ENCODE peak calls at places on chromosomes 13 and 19, in ten cellular contexts. One of them, this sample, is unnamed.

GRCh38 chr13:40479196-40479845 is 187.1 kb downstream of the FOXO1 start:
- DNase-seq in AG09309: no peak
- DNase-seq in GM06990: no peak
- DNase-seq in activated T-cell treated with anti-CD3 and anti-CD28 coated beads, Interleukin-2, amount 50 U/mL, for 4 hours: no peak
- DNase-seq in A549: no peak
- DNase-seq in effector CD8-positive, alpha-beta T cell: no peak
- DNase-seq in mesenchymal stem cell: no peak
- DNase-seq in GM03348: no peak
- DNase-seq in stimulated activated CD8-positive, alpha-beta memory T cell treated with anti-CD3 and anti-CD28 coated beads, Interleukin-2, amount 100 ng/mL, for 1 hour: no peak
- DNase-seq in EH: no peak
- DNase-seq in this sample: no peak

GRCh38 chr19:4722671-4723464 is 774 bp downstream of the DPP9 start:
- DNase-seq in AG09309: peak; percentile 56
- DNase-seq in GM06990: no peak
- DNase-seq in activated T-cell treated with anti-CD3 and anti-CD28 coated beads, Interleukin-2, amount 50 U/mL, for 4 hours: no peak
- DNase-seq in A549: no peak
- DNase-seq in effector CD8-positive, alpha-beta T cell: no peak
- DNase-seq in mesenchymal stem cell: peak; percentile 37
- DNase-seq in GM03348: peak; percentile 93
- DNase-seq in stimulated activated CD8-positive, alpha-beta memory T cell treated with anti-CD3 and anti-CD28 coated beads, Interleukin-2, amount 100 ng/mL, for 1 hour: no peak
- DNase-seq in EH: peak; percentile 68
- DNase-seq in this sample: no peak

GRCh38 chr19:7729211-7729610 is 2.7 kb downstream of the CLEC4G start:
- DNase-seq in AG09309: no peak
- DNase-seq in GM06990: no peak
- DNase-seq in activated T-cell treated with anti-CD3 and anti-CD28 coated beads, Interleukin-2, amount 50 U/mL, for 4 hours: no peak
- DNase-seq in A549: no peak
- DNase-seq in effector CD8-positive, alpha-beta T cell: no peak
- DNase-seq in mesenchymal stem cell: no peak
- DNase-seq in GM03348: no peak
- DNase-seq in stimulated activated CD8-positive, alpha-beta memory T cell treated with anti-CD3 and anti-CD28 coated beads, Interleukin-2, amount 100 ng/mL, for 1 hour: no peak
- DNase-seq in EH: no peak
- DNase-seq in this sample: no peak

GRCh38 chr13:40517486-40518311 is 148.7 kb downstream of the FOXO1 start:
- DNase-seq in AG09309: no peak
- DNase-seq in GM06990: peak; percentile 43
- DNase-seq in activated T-cell treated with anti-CD3 and anti-CD28 coated beads, Interleukin-2, amount 50 U/mL, for 4 hours: no peak
- DNase-seq in A549: no peak
- DNase-seq in effector CD8-positive, alpha-beta T cell: no peak
- DNase-seq in mesenchymal stem cell: no peak
- DNase-seq in GM03348: no peak
- DNase-seq in stimulated activated CD8-positive, alpha-beta memory T cell treated with anti-CD3 and anti-CD28 coated beads, Interleukin-2, amount 100 ng/mL, for 1 hour: no peak
- DNase-seq in EH: no peak
- DNase-seq in this sample: no peak

GRCh38 chr19:49847731-49848696 is 2.9 kb upstream of the PTOV1 start:
- DNase-seq in AG09309: peak; percentile 80
- DNase-seq in GM06990: no peak
- DNase-seq in activated T-cell treated with anti-CD3 and anti-CD28 coated beads, Interleukin-2, amount 50 U/mL, for 4 hours: no peak
- DNase-seq in A549: no peak
- DNase-seq in effector CD8-positive, alpha-beta T cell: no peak
- DNase-seq in mesenchymal stem cell: peak; percentile 94
- DNase-seq in GM03348: peak; percentile 41
- DNase-seq in stimulated activated CD8-positive, alpha-beta memory T cell treated with anti-CD3 and anti-CD28 coated beads, Interleukin-2, amount 100 ng/mL, for 1 hour: no peak
- DNase-seq in EH: peak; percentile 95
- DNase-seq in this sample: no peak

GRCh38 chr13:75372923-75373841 is 108.8 kb downstream of the TBC1D4 start:
- DNase-seq in AG09309: no peak
- DNase-seq in GM06990: no peak
- DNase-seq in activated T-cell treated with anti-CD3 and anti-CD28 coated beads, Interleukin-2, amount 50 U/mL, for 4 hours: no peak
- DNase-seq in A549: no peak
- DNase-seq in effector CD8-positive, alpha-beta T cell: no peak
- DNase-seq in mesenchymal stem cell: no peak
- DNase-seq in GM03348: no peak
- DNase-seq in stimulated activated CD8-positive, alpha-beta memory T cell treated with anti-CD3 and anti-CD28 coated beads, Interleukin-2, amount 100 ng/mL, for 1 hour: no peak
- DNase-seq in EH: no peak
- DNase-seq in this sample: no peak

GRCh38 chr19:49984491-49984890 is 23.5 kb upstream of the SIGLEC11 start:
- DNase-seq in AG09309: no peak
- DNase-seq in GM06990: no peak
- DNase-seq in activated T-cell treated with anti-CD3 and anti-CD28 coated beads, Interleukin-2, amount 50 U/mL, for 4 hours: no peak
- DNase-seq in A549: no peak
- DNase-seq in effector CD8-positive, alpha-beta T cell: no peak
- DNase-seq in mesenchymal stem cell: no peak
- DNase-seq in GM03348: no peak
- DNase-seq in stimulated activated CD8-positive, alpha-beta memory T cell treated with anti-CD3 and anti-CD28 coated beads, Interleukin-2, amount 100 ng/mL, for 1 hour: no peak
- DNase-seq in EH: no peak
- DNase-seq in this sample: no peak

GRCh38 chr13:97853550-97853949 is 99.9 kb upstream of the IPO5 start:
- DNase-seq in AG09309: no peak
- DNase-seq in GM06990: no peak
- DNase-seq in activated T-cell treated with anti-CD3 and anti-CD28 coated beads, Interleukin-2, amount 50 U/mL, for 4 hours: no peak
- DNase-seq in A549: no peak
- DNase-seq in effector CD8-positive, alpha-beta T cell: no peak
- DNase-seq in mesenchymal stem cell: no peak
- DNase-seq in GM03348: peak; percentile 47
- DNase-seq in stimulated activated CD8-positive, alpha-beta memory T cell treated with anti-CD3 and anti-CD28 coated beads, Interleukin-2, amount 100 ng/mL, for 1 hour: no peak
- DNase-seq in EH: peak; percentile 49
- DNase-seq in this sample: no peak

GRCh38 chr19:3276341-3276799 is 51.9 kb downstream of the CELF5 start:
- DNase-seq in AG09309: no peak
- DNase-seq in GM06990: no peak
- DNase-seq in activated T-cell treated with anti-CD3 and anti-CD28 coated beads, Interleukin-2, amount 50 U/mL, for 4 hours: peak; percentile 47
- DNase-seq in A549: peak; percentile 83
- DNase-seq in effector CD8-positive, alpha-beta T cell: peak; percentile 66
- DNase-seq in mesenchymal stem cell: no peak
- DNase-seq in GM03348: no peak
- DNase-seq in stimulated activated CD8-positive, alpha-beta memory T cell treated with anti-CD3 and anti-CD28 coated beads, Interleukin-2, amount 100 ng/mL, for 1 hour: no peak
- DNase-seq in EH: no peak
- DNase-seq in this sample: no peak

GRCh38 chr13:80550856-80551532 is 210.1 kb upstream of the SPRY2 start:
- DNase-seq in AG09309: no peak
- DNase-seq in GM06990: no peak
- DNase-seq in activated T-cell treated with anti-CD3 and anti-CD28 coated beads, Interleukin-2, amount 50 U/mL, for 4 hours: no peak
- DNase-seq in A549: no peak
- DNase-seq in effector CD8-positive, alpha-beta T cell: no peak
- DNase-seq in mesenchymal stem cell: no peak
- DNase-seq in GM03348: no peak
- DNase-seq in stimulated activated CD8-positive, alpha-beta memory T cell treated with anti-CD3 and anti-CD28 coated beads, Interleukin-2, amount 100 ng/mL, for 1 hour: no peak
- DNase-seq in EH: no peak
- DNase-seq in this sample: no peak

GRCh38 chr13:46339035-46339666 is 47.9 kb downstream of the RUBCNL start:
- DNase-seq in AG09309: no peak
- DNase-seq in GM06990: peak; percentile 33
- DNase-seq in activated T-cell treated with anti-CD3 and anti-CD28 coated beads, Interleukin-2, amount 50 U/mL, for 4 hours: no peak
- DNase-seq in A549: no peak
- DNase-seq in effector CD8-positive, alpha-beta T cell: no peak
- DNase-seq in mesenchymal stem cell: no peak
- DNase-seq in GM03348: peak; percentile 31
- DNase-seq in stimulated activated CD8-positive, alpha-beta memory T cell treated with anti-CD3 and anti-CD28 coated beads, Interleukin-2, amount 100 ng/mL, for 1 hour: no peak
- DNase-seq in EH: peak; percentile 61
- DNase-seq in this sample: peak; percentile 28

GRCh38 chr13:57846600-57847173 is 215.1 kb downstream of the PCDH17 start:
- DNase-seq in AG09309: no peak
- DNase-seq in GM06990: no peak
- DNase-seq in activated T-cell treated with anti-CD3 and anti-CD28 coated beads, Interleukin-2, amount 50 U/mL, for 4 hours: no peak
- DNase-seq in A549: no peak
- DNase-seq in effector CD8-positive, alpha-beta T cell: no peak
- DNase-seq in mesenchymal stem cell: no peak
- DNase-seq in GM03348: no peak
- DNase-seq in stimulated activated CD8-positive, alpha-beta memory T cell treated with anti-CD3 and anti-CD28 coated beads, Interleukin-2, amount 100 ng/mL, for 1 hour: no peak
- DNase-seq in EH: no peak
- DNase-seq in this sample: no peak

GRCh38 chr19:32662186-32662585 is 12.8 kb downstream of the ANKRD27 start:
- DNase-seq in AG09309: no peak
- DNase-seq in GM06990: no peak
- DNase-seq in activated T-cell treated with anti-CD3 and anti-CD28 coated beads, Interleukin-2, amount 50 U/mL, for 4 hours: no peak
- DNase-seq in A549: no peak
- DNase-seq in effector CD8-positive, alpha-beta T cell: no peak
- DNase-seq in mesenchymal stem cell: peak; percentile 21
- DNase-seq in GM03348: no peak
- DNase-seq in stimulated activated CD8-positive, alpha-beta memory T cell treated with anti-CD3 and anti-CD28 coated beads, Interleukin-2, amount 100 ng/mL, for 1 hour: no peak
- DNase-seq in EH: peak; percentile 40
- DNase-seq in this sample: no peak

GRCh38 chr19:5138606-5139594 is 170.0 kb downstream of the KDM4B start:
- DNase-seq in AG09309: peak; percentile 38
- DNase-seq in GM06990: peak; percentile 75
- DNase-seq in activated T-cell treated with anti-CD3 and anti-CD28 coated beads, Interleukin-2, amount 50 U/mL, for 4 hours: peak; percentile 53
- DNase-seq in A549: no peak
- DNase-seq in effector CD8-positive, alpha-beta T cell: peak; percentile 58
- DNase-seq in mesenchymal stem cell: peak; percentile 77
- DNase-seq in GM03348: no peak
- DNase-seq in stimulated activated CD8-positive, alpha-beta memory T cell treated with anti-CD3 and anti-CD28 coated beads, Interleukin-2, amount 100 ng/mL, for 1 hour: peak; percentile 55
- DNase-seq in EH: peak; percentile 95
- DNase-seq in this sample: no peak

GRCh38 chr19:35253316-35254286 is 4.8 kb downstream of the LSR start:
- DNase-seq in AG09309: no peak
- DNase-seq in GM06990: no peak
- DNase-seq in activated T-cell treated with anti-CD3 and anti-CD28 coated beads, Interleukin-2, amount 50 U/mL, for 4 hours: no peak
- DNase-seq in A549: no peak
- DNase-seq in effector CD8-positive, alpha-beta T cell: no peak
- DNase-seq in mesenchymal stem cell: no peak
- DNase-seq in GM03348: no peak
- DNase-seq in stimulated activated CD8-positive, alpha-beta memory T cell treated with anti-CD3 and anti-CD28 coated beads, Interleukin-2, amount 100 ng/mL, for 1 hour: no peak
- DNase-seq in EH: no peak
- DNase-seq in this sample: no peak

GRCh38 chr13:33721719-33722118 is 96.2 kb upstream of the RFC3 start:
- DNase-seq in AG09309: no peak
- DNase-seq in GM06990: no peak
- DNase-seq in activated T-cell treated with anti-CD3 and anti-CD28 coated beads, Interleukin-2, amount 50 U/mL, for 4 hours: no peak
- DNase-seq in A549: peak; percentile 19
- DNase-seq in effector CD8-positive, alpha-beta T cell: no peak
- DNase-seq in mesenchymal stem cell: peak; percentile 79
- DNase-seq in GM03348: peak; percentile 41
- DNase-seq in stimulated activated CD8-positive, alpha-beta memory T cell treated with anti-CD3 and anti-CD28 coated beads, Interleukin-2, amount 100 ng/mL, for 1 hour: no peak
- DNase-seq in EH: peak; percentile 86
- DNase-seq in this sample: no peak

GRCh38 chr19:5452594-5453565 is 2.3 kb upstream of the ZNRF4 start:
- DNase-seq in AG09309: no peak
- DNase-seq in GM06990: no peak
- DNase-seq in activated T-cell treated with anti-CD3 and anti-CD28 coated beads, Interleukin-2, amount 50 U/mL, for 4 hours: no peak
- DNase-seq in A549: peak; percentile 66
- DNase-seq in effector CD8-positive, alpha-beta T cell: no peak
- DNase-seq in mesenchymal stem cell: peak; percentile 5
- DNase-seq in GM03348: no peak
- DNase-seq in stimulated activated CD8-positive, alpha-beta memory T cell treated with anti-CD3 and anti-CD28 coated beads, Interleukin-2, amount 100 ng/mL, for 1 hour: no peak
- DNase-seq in EH: peak; percentile 34
- DNase-seq in this sample: no peak

GRCh38 chr13:71274923-71275593 is 591.9 kb downstream of the DACH1 start:
- DNase-seq in AG09309: no peak
- DNase-seq in GM06990: no peak
- DNase-seq in activated T-cell treated with anti-CD3 and anti-CD28 coated beads, Interleukin-2, amount 50 U/mL, for 4 hours: no peak
- DNase-seq in A549: no peak
- DNase-seq in effector CD8-positive, alpha-beta T cell: no peak
- DNase-seq in mesenchymal stem cell: no peak
- DNase-seq in GM03348: no peak
- DNase-seq in stimulated activated CD8-positive, alpha-beta memory T cell treated with anti-CD3 and anti-CD28 coated beads, Interleukin-2, amount 100 ng/mL, for 1 hour: no peak
- DNase-seq in EH: no peak
- DNase-seq in this sample: no peak

GRCh38 chr19:1910169-1910568 is 5.0 kb downstream of the ADAT3 start:
- DNase-seq in AG09309: no peak
- DNase-seq in GM06990: no peak
- DNase-seq in activated T-cell treated with anti-CD3 and anti-CD28 coated beads, Interleukin-2, amount 50 U/mL, for 4 hours: no peak
- DNase-seq in A549: no peak
- DNase-seq in effector CD8-positive, alpha-beta T cell: no peak
- DNase-seq in mesenchymal stem cell: peak; percentile 56
- DNase-seq in GM03348: peak; percentile 51
- DNase-seq in stimulated activated CD8-positive, alpha-beta memory T cell treated with anti-CD3 and anti-CD28 coated beads, Interleukin-2, amount 100 ng/mL, for 1 hour: no peak
- DNase-seq in EH: peak; percentile 41
- DNase-seq in this sample: no peak

GRCh38 chr13:110726726-110727125 is 13.2 kb downstream of the ING1 start:
- DNase-seq in AG09309: no peak
- DNase-seq in GM06990: no peak
- DNase-seq in activated T-cell treated with anti-CD3 and anti-CD28 coated beads, Interleukin-2, amount 50 U/mL, for 4 hours: peak; percentile 47
- DNase-seq in A549: no peak
- DNase-seq in effector CD8-positive, alpha-beta T cell: no peak
- DNase-seq in mesenchymal stem cell: no peak
- DNase-seq in GM03348: no peak
- DNase-seq in stimulated activated CD8-positive, alpha-beta memory T cell treated with anti-CD3 and anti-CD28 coated beads, Interleukin-2, amount 100 ng/mL, for 1 hour: no peak
- DNase-seq in EH: no peak
- DNase-seq in this sample: no peak

GRCh38 chr19:47713046-47714021 is at the start of gene EHD2:
- DNase-seq in AG09309: no peak
- DNase-seq in GM06990: no peak
- DNase-seq in activated T-cell treated with anti-CD3 and anti-CD28 coated beads, Interleukin-2, amount 50 U/mL, for 4 hours: peak; percentile 32
- DNase-seq in A549: peak; percentile 84
- DNase-seq in effector CD8-positive, alpha-beta T cell: peak; percentile 39
- DNase-seq in mesenchymal stem cell: peak; percentile 76
- DNase-seq in GM03348: peak; percentile 97
- DNase-seq in stimulated activated CD8-positive, alpha-beta memory T cell treated with anti-CD3 and anti-CD28 coated beads, Interleukin-2, amount 100 ng/mL, for 1 hour: no peak
- DNase-seq in EH: peak; percentile 83
- DNase-seq in this sample: peak; percentile 77

GRCh38 chr13:79654520-79654919 is 173.6 kb downstream of the NDFIP2 start:
- DNase-seq in AG09309: no peak
- DNase-seq in GM06990: no peak
- DNase-seq in activated T-cell treated with anti-CD3 and anti-CD28 coated beads, Interleukin-2, amount 50 U/mL, for 4 hours: no peak
- DNase-seq in A549: no peak
- DNase-seq in effector CD8-positive, alpha-beta T cell: no peak
- DNase-seq in mesenchymal stem cell: no peak
- DNase-seq in GM03348: no peak
- DNase-seq in stimulated activated CD8-positive, alpha-beta memory T cell treated with anti-CD3 and anti-CD28 coated beads, Interleukin-2, amount 100 ng/mL, for 1 hour: no peak
- DNase-seq in EH: no peak
- DNase-seq in this sample: no peak

GRCh38 chr19:11963566-11964355 is 1.1 kb upstream of the ZNF763 start:
- DNase-seq in AG09309: no peak
- DNase-seq in GM06990: peak; percentile 56
- DNase-seq in activated T-cell treated with anti-CD3 and anti-CD28 coated beads, Interleukin-2, amount 50 U/mL, for 4 hours: peak; percentile 67
- DNase-seq in A549: no peak
- DNase-seq in effector CD8-positive, alpha-beta T cell: peak; percentile 64
- DNase-seq in mesenchymal stem cell: peak; percentile 73
- DNase-seq in GM03348: peak; percentile 89
- DNase-seq in stimulated activated CD8-positive, alpha-beta memory T cell treated with anti-CD3 and anti-CD28 coated beads, Interleukin-2, amount 100 ng/mL, for 1 hour: peak; percentile 38
- DNase-seq in EH: peak; percentile 68
- DNase-seq in this sample: peak; percentile 88

GRCh38 chr13:77521194-77521593 is 14.3 kb upstream of the SCEL start:
- DNase-seq in AG09309: no peak
- DNase-seq in GM06990: no peak
- DNase-seq in activated T-cell treated with anti-CD3 and anti-CD28 coated beads, Interleukin-2, amount 50 U/mL, for 4 hours: no peak
- DNase-seq in A549: peak; percentile 88
- DNase-seq in effector CD8-positive, alpha-beta T cell: no peak
- DNase-seq in mesenchymal stem cell: no peak
- DNase-seq in GM03348: no peak
- DNase-seq in stimulated activated CD8-positive, alpha-beta memory T cell treated with anti-CD3 and anti-CD28 coated beads, Interleukin-2, amount 100 ng/mL, for 1 hour: no peak
- DNase-seq in EH: no peak
- DNase-seq in this sample: no peak

GRCh38 chr13:48221301-48222190 is 11.5 kb upstream of the ITM2B start:
- DNase-seq in AG09309: no peak
- DNase-seq in GM06990: no peak
- DNase-seq in activated T-cell treated with anti-CD3 and anti-CD28 coated beads, Interleukin-2, amount 50 U/mL, for 4 hours: no peak
- DNase-seq in A549: no peak
- DNase-seq in effector CD8-positive, alpha-beta T cell: no peak
- DNase-seq in mesenchymal stem cell: peak; percentile 52
- DNase-seq in GM03348: no peak
- DNase-seq in stimulated activated CD8-positive, alpha-beta memory T cell treated with anti-CD3 and anti-CD28 coated beads, Interleukin-2, amount 100 ng/mL, for 1 hour: no peak
- DNase-seq in EH: peak; percentile 3
- DNase-seq in this sample: no peak

GRCh38 chr13:108947551-108948030 is 318.2 kb downstream of the MYO16 start:
- DNase-seq in AG09309: peak; percentile 66
- DNase-seq in GM06990: no peak
- DNase-seq in activated T-cell treated with anti-CD3 and anti-CD28 coated beads, Interleukin-2, amount 50 U/mL, for 4 hours: no peak
- DNase-seq in A549: no peak
- DNase-seq in effector CD8-positive, alpha-beta T cell: no peak
- DNase-seq in mesenchymal stem cell: no peak
- DNase-seq in GM03348: peak; percentile 87
- DNase-seq in stimulated activated CD8-positive, alpha-beta memory T cell treated with anti-CD3 and anti-CD28 coated beads, Interleukin-2, amount 100 ng/mL, for 1 hour: no peak
- DNase-seq in EH: peak; percentile 60
- DNase-seq in this sample: no peak

GRCh38 chr19:41355802-41356201 is 2.1 kb upstream of the TGFB1 start:
- DNase-seq in AG09309: no peak
- DNase-seq in GM06990: no peak
- DNase-seq in activated T-cell treated with anti-CD3 and anti-CD28 coated beads, Interleukin-2, amount 50 U/mL, for 4 hours: no peak
- DNase-seq in A549: no peak
- DNase-seq in effector CD8-positive, alpha-beta T cell: no peak
- DNase-seq in mesenchymal stem cell: no peak
- DNase-seq in GM03348: no peak
- DNase-seq in stimulated activated CD8-positive, alpha-beta memory T cell treated with anti-CD3 and anti-CD28 coated beads, Interleukin-2, amount 100 ng/mL, for 1 hour: no peak
- DNase-seq in EH: no peak
- DNase-seq in this sample: peak; percentile 35

This sample was measured in left ventricle myocardium inferior.